ENCODE peak calls at places on chromosomes 3 and 15, in ten cellular contexts. One of them, this sample, is unnamed.

GRCh38 chr15:88880944-88881740 is 14.2 kb downstream of the HAPLN3 start:
- DNase-seq in OCI-LY7: no peak
- DNase-seq in Ammon's horn: no peak
- DNase-seq in GM12865: no peak
- DNase-seq in left ventricle myocardium superior: no peak
- DNase-seq in NCI-H82: no peak
- DNase-seq in HT1080: no peak
- DNase-seq in CD8-positive, alpha-beta memory T cell: no peak
- DNase-seq in B cell: no peak
- DNase-seq in cardiac muscle cell: no peak
- DNase-seq in this sample: no peak

GRCh38 chr3:123071146-123071545 is 4.3 kb downstream of the PDIA5 start:
- DNase-seq in OCI-LY7: peak
- DNase-seq in Ammon's horn: peak
- DNase-seq in GM12865: no peak
- DNase-seq in left ventricle myocardium superior: no peak
- DNase-seq in NCI-H82: peak
- DNase-seq in HT1080: no peak
- DNase-seq in CD8-positive, alpha-beta memory T cell: no peak
- DNase-seq in B cell: no peak
- DNase-seq in cardiac muscle cell: no peak
- DNase-seq in this sample: no peak

GRCh38 chr15:26873846-26874245 is 7.0 kb downstream of the GABRA5 start:
- DNase-seq in OCI-LY7: no peak
- DNase-seq in Ammon's horn: peak
- DNase-seq in GM12865: no peak
- DNase-seq in left ventricle myocardium superior: peak
- DNase-seq in NCI-H82: no peak
- DNase-seq in HT1080: peak
- DNase-seq in CD8-positive, alpha-beta memory T cell: no peak
- DNase-seq in B cell: no peak
- DNase-seq in cardiac muscle cell: no peak
- DNase-seq in this sample: no peak

GRCh38 chr15:29018406-29018805 is 132.6 kb downstream of the APBA2 start:
- DNase-seq in OCI-LY7: no peak
- DNase-seq in Ammon's horn: no peak
- DNase-seq in GM12865: no peak
- DNase-seq in left ventricle myocardium superior: no peak
- DNase-seq in NCI-H82: no peak
- DNase-seq in HT1080: peak
- DNase-seq in CD8-positive, alpha-beta memory T cell: no peak
- DNase-seq in B cell: no peak
- DNase-seq in cardiac muscle cell: no peak
- DNase-seq in this sample: no peak

GRCh38 chr15:80856400-80856799 is 77.2 kb downstream of the CEMIP start:
- DNase-seq in OCI-LY7: peak
- DNase-seq in Ammon's horn: no peak
- DNase-seq in GM12865: no peak
- DNase-seq in left ventricle myocardium superior: no peak
- DNase-seq in NCI-H82: no peak
- DNase-seq in HT1080: no peak
- DNase-seq in CD8-positive, alpha-beta memory T cell: no peak
- DNase-seq in B cell: no peak
- DNase-seq in cardiac muscle cell: no peak
- DNase-seq in this sample: no peak

GRCh38 chr3:173078525-173078924 is 62.5 kb downstream of the SPATA16 start:
- DNase-seq in OCI-LY7: no peak
- DNase-seq in Ammon's horn: peak
- DNase-seq in GM12865: no peak
- DNase-seq in left ventricle myocardium superior: no peak
- DNase-seq in NCI-H82: no peak
- DNase-seq in HT1080: no peak
- DNase-seq in CD8-positive, alpha-beta memory T cell: no peak
- DNase-seq in B cell: no peak
- DNase-seq in cardiac muscle cell: no peak
- DNase-seq in this sample: no peak

GRCh38 chr15:51652084-51652668 is 29.1 kb upstream of the SCG3 start:
- DNase-seq in OCI-LY7: no peak
- DNase-seq in Ammon's horn: no peak
- DNase-seq in GM12865: no peak
- DNase-seq in left ventricle myocardium superior: no peak
- DNase-seq in NCI-H82: no peak
- DNase-seq in HT1080: no peak
- DNase-seq in CD8-positive, alpha-beta memory T cell: no peak
- DNase-seq in B cell: no peak
- DNase-seq in cardiac muscle cell: no peak
- DNase-seq in this sample: no peak

GRCh38 chr3:24522155-24522579 is 27.5 kb upstream of the THRB start:
- DNase-seq in OCI-LY7: no peak
- DNase-seq in Ammon's horn: no peak
- DNase-seq in GM12865: no peak
- DNase-seq in left ventricle myocardium superior: peak
- DNase-seq in NCI-H82: no peak
- DNase-seq in HT1080: no peak
- DNase-seq in CD8-positive, alpha-beta memory T cell: no peak
- DNase-seq in B cell: no peak
- DNase-seq in cardiac muscle cell: peak
- DNase-seq in this sample: no peak

GRCh38 chr3:192850501-192850981 is 67.1 kb downstream of the MB21D2 start:
- DNase-seq in OCI-LY7: no peak
- DNase-seq in Ammon's horn: no peak
- DNase-seq in GM12865: peak
- DNase-seq in left ventricle myocardium superior: no peak
- DNase-seq in NCI-H82: no peak
- DNase-seq in HT1080: peak
- DNase-seq in CD8-positive, alpha-beta memory T cell: no peak
- DNase-seq in B cell: no peak
- DNase-seq in cardiac muscle cell: no peak
- DNase-seq in this sample: peak

GRCh38 chr15:99335508-99335907 is 84.2 kb downstream of the LRRC28 start:
- DNase-seq in OCI-LY7: no peak
- DNase-seq in Ammon's horn: no peak
- DNase-seq in GM12865: no peak
- DNase-seq in left ventricle myocardium superior: no peak
- DNase-seq in NCI-H82: no peak
- DNase-seq in HT1080: no peak
- DNase-seq in CD8-positive, alpha-beta memory T cell: no peak
- DNase-seq in B cell: no peak
- DNase-seq in cardiac muscle cell: no peak
- DNase-seq in this sample: no peak

GRCh38 chr15:66849746-66850077 is 147.7 kb downstream of the SMAD6 start:
- DNase-seq in OCI-LY7: no peak
- DNase-seq in Ammon's horn: no peak
- DNase-seq in GM12865: no peak
- DNase-seq in left ventricle myocardium superior: no peak
- DNase-seq in NCI-H82: no peak
- DNase-seq in HT1080: no peak
- DNase-seq in CD8-positive, alpha-beta memory T cell: no peak
- DNase-seq in B cell: no peak
- DNase-seq in cardiac muscle cell: no peak
- DNase-seq in this sample: no peak

GRCh38 chr3:121897296-121897695 is 3.1 kb downstream of the SLC15A2 start:
- DNase-seq in OCI-LY7: no peak
- DNase-seq in Ammon's horn: no peak
- DNase-seq in GM12865: no peak
- DNase-seq in left ventricle myocardium superior: no peak
- DNase-seq in NCI-H82: no peak
- DNase-seq in HT1080: no peak
- DNase-seq in CD8-positive, alpha-beta memory T cell: no peak
- DNase-seq in B cell: no peak
- DNase-seq in cardiac muscle cell: no peak
- DNase-seq in this sample: no peak

GRCh38 chr3:55486101-55486856 is 827 bp downstream of the WNT5A start:
- DNase-seq in OCI-LY7: peak
- DNase-seq in Ammon's horn: peak
- DNase-seq in GM12865: no peak
- DNase-seq in left ventricle myocardium superior: peak
- DNase-seq in NCI-H82: peak
- DNase-seq in HT1080: peak
- DNase-seq in CD8-positive, alpha-beta memory T cell: no peak
- DNase-seq in B cell: no peak
- DNase-seq in cardiac muscle cell: peak
- DNase-seq in this sample: no peak

GRCh38 chr3:57060089-57060829 is at the start of gene SPATA12:
- DNase-seq in OCI-LY7: no peak
- DNase-seq in Ammon's horn: peak
- DNase-seq in GM12865: no peak
- DNase-seq in left ventricle myocardium superior: peak
- DNase-seq in NCI-H82: no peak
- DNase-seq in HT1080: peak
- DNase-seq in CD8-positive, alpha-beta memory T cell: no peak
- DNase-seq in B cell: no peak
- DNase-seq in cardiac muscle cell: no peak
- DNase-seq in this sample: no peak

GRCh38 chr3:4395448-4395847 is 71.6 kb downstream of the SUMF1 start:
- DNase-seq in OCI-LY7: no peak
- DNase-seq in Ammon's horn: no peak
- DNase-seq in GM12865: no peak
- DNase-seq in left ventricle myocardium superior: no peak
- DNase-seq in NCI-H82: no peak
- DNase-seq in HT1080: no peak
- DNase-seq in CD8-positive, alpha-beta memory T cell: no peak
- DNase-seq in B cell: no peak
- DNase-seq in cardiac muscle cell: no peak
- DNase-seq in this sample: no peak

GRCh38 chr15:34721802-34722795 is 32.7 kb downstream of the GJD2 start:
- DNase-seq in OCI-LY7: no peak
- DNase-seq in Ammon's horn: peak
- DNase-seq in GM12865: peak
- DNase-seq in left ventricle myocardium superior: peak
- DNase-seq in NCI-H82: peak
- DNase-seq in HT1080: no peak
- DNase-seq in CD8-positive, alpha-beta memory T cell: no peak
- DNase-seq in B cell: no peak
- DNase-seq in cardiac muscle cell: peak
- DNase-seq in this sample: no peak

GRCh38 chr15:37038716-37039106 is 61.6 kb downstream of the MEIS2 start:
- DNase-seq in OCI-LY7: no peak
- DNase-seq in Ammon's horn: no peak
- DNase-seq in GM12865: no peak
- DNase-seq in left ventricle myocardium superior: peak
- DNase-seq in NCI-H82: peak
- DNase-seq in HT1080: no peak
- DNase-seq in CD8-positive, alpha-beta memory T cell: no peak
- DNase-seq in B cell: no peak
- DNase-seq in cardiac muscle cell: no peak
- DNase-seq in this sample: no peak

GRCh38 chr15:36398212-36398611 is 181.2 kb upstream of the CDIN1 start:
- DNase-seq in OCI-LY7: no peak
- DNase-seq in Ammon's horn: no peak
- DNase-seq in GM12865: no peak
- DNase-seq in left ventricle myocardium superior: no peak
- DNase-seq in NCI-H82: no peak
- DNase-seq in HT1080: no peak
- DNase-seq in CD8-positive, alpha-beta memory T cell: no peak
- DNase-seq in B cell: no peak
- DNase-seq in cardiac muscle cell: no peak
- DNase-seq in this sample: no peak

GRCh38 chr3:9172851-9173320 is 76.6 kb downstream of the SRGAP3 start:
- DNase-seq in OCI-LY7: no peak
- DNase-seq in Ammon's horn: peak
- DNase-seq in GM12865: no peak
- DNase-seq in left ventricle myocardium superior: no peak
- DNase-seq in NCI-H82: no peak
- DNase-seq in HT1080: peak
- DNase-seq in CD8-positive, alpha-beta memory T cell: no peak
- DNase-seq in B cell: no peak
- DNase-seq in cardiac muscle cell: no peak
- DNase-seq in this sample: no peak

GRCh38 chr15:32861741-32862140 is 143.9 kb downstream of the GREM1 start:
- DNase-seq in OCI-LY7: no peak
- DNase-seq in Ammon's horn: peak
- DNase-seq in GM12865: peak
- DNase-seq in left ventricle myocardium superior: peak
- DNase-seq in NCI-H82: peak
- DNase-seq in HT1080: no peak
- DNase-seq in CD8-positive, alpha-beta memory T cell: no peak
- DNase-seq in B cell: peak
- DNase-seq in cardiac muscle cell: no peak
- DNase-seq in this sample: no peak

GRCh38 chr15:64916365-64916764 is 4.7 kb downstream of the ANKDD1A start:
- DNase-seq in OCI-LY7: no peak
- DNase-seq in Ammon's horn: no peak
- DNase-seq in GM12865: no peak
- DNase-seq in left ventricle myocardium superior: no peak
- DNase-seq in NCI-H82: no peak
- DNase-seq in HT1080: no peak
- DNase-seq in CD8-positive, alpha-beta memory T cell: no peak
- DNase-seq in B cell: no peak
- DNase-seq in cardiac muscle cell: no peak
- DNase-seq in this sample: no peak

GRCh38 chr15:66138096-66138783 is 115.3 kb downstream of the MEGF11 start:
- DNase-seq in OCI-LY7: no peak
- DNase-seq in Ammon's horn: no peak
- DNase-seq in GM12865: no peak
- DNase-seq in left ventricle myocardium superior: peak
- DNase-seq in NCI-H82: no peak
- DNase-seq in HT1080: no peak
- DNase-seq in CD8-positive, alpha-beta memory T cell: no peak
- DNase-seq in B cell: no peak
- DNase-seq in cardiac muscle cell: peak
- DNase-seq in this sample: no peak

GRCh38 chr3:18771931-18772330 is 346.8 kb upstream of the SATB1 start:
- DNase-seq in OCI-LY7: no peak
- DNase-seq in Ammon's horn: no peak
- DNase-seq in GM12865: no peak
- DNase-seq in left ventricle myocardium superior: no peak
- DNase-seq in NCI-H82: no peak
- DNase-seq in HT1080: peak
- DNase-seq in CD8-positive, alpha-beta memory T cell: no peak
- DNase-seq in B cell: no peak
- DNase-seq in cardiac muscle cell: no peak
- DNase-seq in this sample: no peak

GRCh38 chr3:89223188-89223587 is 115.8 kb downstream of the EPHA3 start:
- DNase-seq in OCI-LY7: no peak
- DNase-seq in Ammon's horn: no peak
- DNase-seq in GM12865: no peak
- DNase-seq in left ventricle myocardium superior: no peak
- DNase-seq in NCI-H82: no peak
- DNase-seq in HT1080: no peak
- DNase-seq in CD8-positive, alpha-beta memory T cell: no peak
- DNase-seq in B cell: no peak
- DNase-seq in cardiac muscle cell: no peak
- DNase-seq in this sample: no peak

GRCh38 chr3:157606392-157607197 is 103.4 kb upstream of the VEPH1 start:
- DNase-seq in OCI-LY7: peak
- DNase-seq in Ammon's horn: peak
- DNase-seq in GM12865: peak
- DNase-seq in left ventricle myocardium superior: peak
- DNase-seq in NCI-H82: peak
- DNase-seq in HT1080: peak
- DNase-seq in CD8-positive, alpha-beta memory T cell: peak
- DNase-seq in B cell: peak
- DNase-seq in cardiac muscle cell: peak
- DNase-seq in this sample: peak

GRCh38 chr3:16423298-16423697 is 90.2 kb downstream of the RFTN1 start:
- DNase-seq in OCI-LY7: no peak
- DNase-seq in Ammon's horn: no peak
- DNase-seq in GM12865: no peak
- DNase-seq in left ventricle myocardium superior: no peak
- DNase-seq in NCI-H82: no peak
- DNase-seq in HT1080: no peak
- DNase-seq in CD8-positive, alpha-beta memory T cell: no peak
- DNase-seq in B cell: no peak
- DNase-seq in cardiac muscle cell: no peak
- DNase-seq in this sample: no peak

GRCh38 chr15:90402230-90402629 is 14.2 kb downstream of the IQGAP1 start:
- DNase-seq in OCI-LY7: no peak
- DNase-seq in Ammon's horn: peak
- DNase-seq in GM12865: no peak
- DNase-seq in left ventricle myocardium superior: no peak
- DNase-seq in NCI-H82: peak
- DNase-seq in HT1080: peak
- DNase-seq in CD8-positive, alpha-beta memory T cell: no peak
- DNase-seq in B cell: no peak
- DNase-seq in cardiac muscle cell: no peak
- DNase-seq in this sample: no peak

GRCh38 chr3:40432793-40433192 is 24.3 kb upstream of the RPL14 start:
- DNase-seq in OCI-LY7: no peak
- DNase-seq in Ammon's horn: no peak
- DNase-seq in GM12865: no peak
- DNase-seq in left ventricle myocardium superior: no peak
- DNase-seq in NCI-H82: no peak
- DNase-seq in HT1080: peak
- DNase-seq in CD8-positive, alpha-beta memory T cell: no peak
- DNase-seq in B cell: no peak
- DNase-seq in cardiac muscle cell: no peak
- DNase-seq in this sample: no peak